ENCODE peak calls at places on chromosomes 11 and 22, in seven cellular contexts. K is GM12892, L is K562, I is GM12891, Y is GM12878, M is H1, Z is HepG2. V is an unnamed sample.

GRCh38 chr22:27412866-27413445 is 388.6 kb downstream of the MN1 start:
- DNase-seq in I (no peak), Y (no peak), L (no peak), Z (no peak), K (no peak), M (no peak), V (no peak)

GRCh38 chr22:45511847-45512261 is 9.2 kb downstream of the FBLN1 start:
- DNase-seq in K (no peak), Z (no peak), I (no peak), Y (no peak), M (no peak), L (no peak), V (no peak)

GRCh38 chr22:46367707-46368191 is 32.2 kb downstream of the TRMU start:
- DNase-seq in I (peak), M (peak), K (peak), L (peak), Y (no peak), Z (peak), V (peak)

GRCh38 chr11:130650456-130651068 is 202.1 kb downstream of the ADAMTS15 start:
- DNase-seq in Z (no peak), M (no peak), I (no peak), Y (no peak), L (no peak), K (no peak), V (no peak)

GRCh38 chr11:69918938-69919650 is 99.9 kb upstream of the FGF3 start:
- DNase-seq in I (peak), Y (no peak), Z (peak), M (peak), L (peak), K (peak), V (peak)

GRCh38 chr22:31857247-31857646 is 87.1 kb upstream of the YWHAH start:
- DNase-seq in Z (no peak), M (peak), Y (no peak), L (peak), K (no peak), I (no peak), V (no peak)

GRCh38 chr11:60125962-60126585 is 37.6 kb downstream of the MS4A2 start:
- DNase-seq in K (no peak), I (no peak), Y (no peak), M (no peak), L (no peak), Z (peak), V (no peak)

GRCh38 chr11:109606256-109606655 is 184.3 kb downstream of the C11orf87 start:
- DNase-seq in M (no peak), I (no peak), Z (no peak), K (no peak), Y (no peak), L (no peak), V (no peak)

GRCh38 chr11:10407055-10407454 is 48.0 kb upstream of the AMPD3 start:
- DNase-seq in K (no peak), I (no peak), Y (no peak), Z (peak), L (no peak), M (no peak), V (no peak)

GRCh38 chr11:69868003-69868865 is 49.0 kb upstream of the FGF3 start:
- DNase-seq in Z (no peak), K (no peak), M (no peak), Y (no peak), L (no peak), I (no peak), V (peak)

GRCh38 chr22:50507421-50507990 is at the start of gene LMF2:
- DNase-seq in M (peak), Z (peak), K (peak), Y (no peak), L (peak), I (peak), V (peak)

GRCh38 chr22:48622891-48623545 is 1204.7 kb downstream of the BRD1 start:
- DNase-seq in Z (no peak), I (no peak), M (no peak), L (no peak), Y (no peak), K (no peak), V (no peak)

GRCh38 chr22:21015051-21016006 is at the start of gene P2RX6:
- DNase-seq in M (no peak), Y (no peak), L (peak), Z (no peak), I (no peak), K (no peak), V (peak)

GRCh38 chr11:119236490-119236889 is 30.4 kb downstream of the CBL start:
- DNase-seq in M (no peak), Y (no peak), I (no peak), Z (no peak), K (no peak), L (no peak), V (no peak)

GRCh38 chr11:114162719-114163123 is 103.2 kb downstream of the ZBTB16 start:
- DNase-seq in M (no peak), Z (no peak), Y (no peak), I (no peak), L (no peak), K (no peak), V (peak)

GRCh38 chr11:120136356-120136755 is 1.6 kb downstream of the TRIM29 start:
- DNase-seq in I (peak), K (no peak), M (no peak), L (no peak), Y (no peak), Z (no peak), V (peak)

GRCh38 chr11:102346456-102346747 is 612 bp upstream of the BIRC2 start:
- DNase-seq in Y (no peak), L (no peak), Z (no peak), K (no peak), I (no peak), M (no peak), V (no peak)

GRCh38 chr11:114017723-114018122 is 41.8 kb upstream of the ZBTB16 start:
- DNase-seq in Y (no peak), I (no peak), M (no peak), K (no peak), L (no peak), Z (no peak), V (no peak)

GRCh38 chr11:67441731-67442401 is 1.4 kb downstream of the CORO1B start:
- DNase-seq in L (no peak), M (no peak), Z (no peak), Y (no peak), K (no peak), I (no peak), V (no peak)

GRCh38 chr11:61058583-61059259 is 43.6 kb upstream of the CD5 start:
- DNase-seq in Y (no peak), M (no peak), K (no peak), L (no peak), Z (no peak), I (no peak), V (no peak)

GRCh38 chr11:11813288-11813962 is 28.3 kb upstream of the USP47 start:
- DNase-seq in I (no peak), M (no peak), Y (no peak), K (no peak), L (no peak), Z (peak), V (no peak)

GRCh38 chr11:131275580-131275979 is 94.8 kb upstream of the NTM start:
- DNase-seq in L (no peak), I (no peak), M (no peak), Y (no peak), K (no peak), Z (no peak), V (no peak)

GRCh38 chr11:119977584-119977860 is 160.4 kb downstream of the TRIM29 start:
- DNase-seq in Z (no peak), M (no peak), L (no peak), I (no peak), Y (no peak), K (no peak), V (peak)

GRCh38 chr22:49324527-49325491 is 502.9 kb downstream of the BRD1 start:
- DNase-seq in K (no peak), Y (no peak), Z (no peak), M (peak), L (no peak), I (no peak), V (peak)

GRCh38 chr22:20036535-20037392 is 15.9 kb downstream of the TANGO2 start:
- DNase-seq in L (no peak), K (no peak), Z (no peak), Y (no peak), I (no peak), M (no peak), V (no peak)

GRCh38 chr11:10298342-10298741 is 4.3 kb upstream of the SBF2 start:
- DNase-seq in K (peak), L (no peak), I (no peak), Y (peak), M (no peak), Z (peak), V (no peak)

GRCh38 chr11:119933164-119933563 is 204.2 kb upstream of the NECTIN1 start:
- DNase-seq in M (no peak), I (no peak), K (no peak), Y (no peak), L (no peak), Z (no peak), V (peak)

GRCh38 chr22:49281467-49282340 is 546.0 kb downstream of the BRD1 start:
- DNase-seq in L (no peak), K (no peak), Y (no peak), M (no peak), I (no peak), Z (no peak), V (no peak)

GRCh38 chr11:110219011-110219785 is 77.2 kb downstream of the RDX start:
- DNase-seq in Z (no peak), K (no peak), M (no peak), I (no peak), Y (no peak), L (no peak), V (no peak)

GRCh38 chr11:117822522-117823033 is 2.0 kb downstream of the FXYD2 start:
- DNase-seq in Y (no peak), I (no peak), M (no peak), L (no peak), K (no peak), Z (no peak), V (no peak)
- TF ChIP-seq TAF1 in Y (no peak), I (no peak), M (no peak), L (no peak), K (no peak), Z (no peak), V (no peak)

DNA sequence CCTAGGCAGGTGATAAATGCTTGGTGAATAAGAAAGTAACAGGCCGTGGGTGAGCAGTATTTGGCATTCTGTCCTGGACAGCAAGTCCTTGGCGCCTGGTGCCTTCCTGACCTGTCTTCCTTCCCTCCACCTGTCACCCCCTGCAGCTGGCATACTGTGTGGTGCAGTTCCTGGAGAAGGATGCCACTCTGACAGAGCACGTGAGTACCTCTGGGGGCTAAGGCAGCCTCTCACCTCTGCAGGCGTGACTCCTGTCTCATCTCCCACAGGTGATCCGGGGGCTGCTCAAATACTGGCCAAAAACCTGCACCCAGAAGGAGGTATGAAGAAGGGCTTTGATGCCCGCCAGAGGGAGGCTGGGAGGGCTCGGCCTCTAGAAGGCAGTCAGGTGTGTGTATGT is 4.4 kb downstream of the GPHA2 start:
- DNase-seq in M (no peak), L (no peak), Y (no peak), I (no peak), Z (no peak), K (no peak), V (no peak)
- TF ChIP-seq TAF1 in M (no peak), L (no peak), Y (no peak), I (no peak), Z (no peak), K (no peak), V (no peak)

GRCh38 chr11:63613517-63614135 is 607 bp downstream of the PLAAT3 start:
- DNase-seq in Z (no peak), L (peak), K (no peak), M (no peak), Y (no peak), I (peak), V (peak)

GRCh38 chr11:63616953-63617352 is 2.7 kb upstream of the PLAAT3 start:
- DNase-seq in K (no peak), M (no peak), L (no peak), I (no peak), Y (no peak), Z (no peak), V (no peak)

GRCh38 chr11:63611395-63611747 is 2.9 kb downstream of the PLAAT3 start:
- DNase-seq in L (no peak), Z (no peak), M (no peak), I (no peak), K (no peak), Y (no peak), V (no peak)

GRCh38 chr11:63612181-63612580 is 2.1 kb downstream of the PLAAT3 start:
- DNase-seq in L (no peak), I (no peak), K (no peak), M (no peak), Y (no peak), Z (no peak), V (no peak)

GRCh38 chr11:63614136-63614664 is at the start of gene PLAAT3:
- DNase-seq in Y (no peak), Z (no peak), I (peak), L (peak), K (no peak), M (peak), V (peak)
- TF ChIP-seq TAF1 in Y (no peak), Z (no peak), I (no peak), L (no peak), K (no peak), M (peak), V (no peak)

GRCh38 chr11:57761301-57762234 is at the start of gene CTNND1:
- DNase-seq in I (peak), M (peak), Z (peak), Y (peak), L (peak), K (peak), V (peak)
- TF ChIP-seq TAF1 in I (peak), M (peak), Z (peak), Y (peak), L (peak), K (no peak), V (peak)

DNA sequence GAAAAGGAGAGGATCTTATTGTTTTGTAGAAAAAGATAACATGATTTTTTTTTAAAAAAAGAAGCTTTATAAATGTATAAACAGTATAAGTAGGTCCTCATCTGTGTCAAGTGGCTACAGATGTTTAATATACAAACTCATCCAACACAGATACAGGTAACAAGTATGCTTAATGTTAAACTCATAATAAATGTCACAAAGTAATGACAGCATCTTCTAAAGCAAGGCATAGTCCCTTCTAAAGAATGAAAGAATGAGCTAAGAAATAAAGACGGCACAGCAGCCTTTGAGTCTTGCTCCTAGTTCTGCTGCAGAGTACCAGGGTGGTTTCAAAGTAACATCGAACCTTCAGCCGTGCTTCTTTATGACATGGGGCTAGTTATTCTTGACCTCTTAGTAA is 28.7 kb upstream of the BLID start:
- DNase-seq in M (no peak), L (no peak), Y (no peak), Z (no peak), K (no peak), I (no peak), V (no peak)
- TF ChIP-seq TAF1 in M (no peak), L (no peak), Y (no peak), Z (no peak), K (no peak), I (no peak), V (no peak)

GRCh38 chr22:24579242-24579569 is 13.7 kb downstream of the LRRC75B start:
- DNase-seq in Z (no peak), L (no peak), M (no peak), Y (no peak), I (no peak), K (no peak), V (no peak)

GRCh38 chr22:24578355-24579241 is 14.3 kb downstream of the LRRC75B start:
- DNase-seq in M (no peak), L (no peak), K (no peak), Y (no peak), I (no peak), Z (peak), V (no peak)

GRCh38 chr22:24582111-24582814 is 10.6 kb downstream of the LRRC75B start:
- DNase-seq in Y (no peak), M (no peak), Z (no peak), K (no peak), L (no peak), I (no peak), V (no peak)

GRCh38 chr22:24583221-24583971 is 9.5 kb downstream of the LRRC75B start:
- DNase-seq in M (no peak), Y (no peak), Z (peak), I (no peak), K (no peak), L (no peak), V (peak)

DNA sequence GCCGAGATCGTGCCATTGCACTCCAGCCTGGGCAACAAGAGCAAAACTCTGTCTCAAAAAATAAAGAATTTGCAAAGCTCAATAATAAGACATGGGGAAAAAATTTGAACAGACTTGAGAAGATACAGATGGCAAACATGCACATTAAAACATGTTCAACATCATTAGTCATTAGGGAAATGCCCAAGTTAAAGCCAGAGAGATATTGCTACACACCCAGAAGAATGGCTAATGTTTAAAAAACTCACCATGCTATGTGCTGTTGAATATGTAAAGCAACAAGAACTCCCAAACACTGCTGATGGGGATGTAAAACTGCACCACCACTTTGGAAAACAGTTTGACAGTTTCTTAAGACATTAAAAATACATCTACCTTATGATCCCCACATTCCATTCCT is 12.6 kb downstream of the LRRC75B start:
- DNase-seq in I (no peak), Z (no peak), L (no peak), Y (no peak), K (no peak), M (no peak), V (no peak)
- TF ChIP-seq TAF1 in I (no peak), Z (no peak), L (no peak), Y (no peak), K (no peak), M (no peak), V (no peak)

DNA sequence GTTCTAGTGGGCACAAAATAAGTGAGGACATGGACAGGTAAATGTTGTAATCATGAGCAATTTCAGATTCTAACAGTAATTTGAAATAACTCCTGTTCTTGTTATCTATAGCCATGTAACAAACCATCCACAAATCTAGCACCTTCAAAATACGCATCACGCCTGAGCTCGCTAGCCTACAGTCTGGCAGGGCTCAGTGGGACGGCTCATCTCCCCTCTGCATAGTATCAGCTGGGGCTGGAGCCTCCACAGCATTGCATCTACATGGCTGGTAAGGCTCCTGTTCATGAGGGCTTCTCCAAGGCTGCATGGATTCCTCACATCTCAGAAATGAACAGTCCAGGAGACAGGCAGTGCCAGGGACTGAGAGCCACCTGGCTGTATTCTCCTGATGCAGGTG is 112.6 kb downstream of the KCNQ1 start:
- DNase-seq in I (no peak), Y (no peak), L (no peak), Z (no peak), K (no peak), M (no peak), V (no peak)
- TF ChIP-seq TAF1 in I (no peak), Y (no peak), L (no peak), Z (no peak), K (no peak), M (no peak), V (no peak)

GRCh38 chr11:48005878-48006277 is 25.5 kb downstream of the PTPRJ start:
- DNase-seq in L (no peak), Z (no peak), Y (no peak), M (no peak), K (no peak), I (no peak), V (no peak)
- TF ChIP-seq TAF1 in L (no peak), Z (no peak), Y (no peak), M (no peak), K (no peak), I (no peak), V (no peak)

GRCh38 chr11:8697056-8697455 is 14.5 kb downstream of the RPL27A start:
- DNase-seq in K (no peak), Y (no peak), Z (no peak), L (no peak), M (no peak), I (no peak), V (no peak)

GRCh38 chr11:8698379-8698851 is 15.8 kb downstream of the RPL27A start:
- DNase-seq in K (no peak), M (no peak), Z (peak), L (no peak), Y (no peak), I (no peak), V (no peak)

GRCh38 chr11:8699903-8700302 is 17.3 kb downstream of the RPL27A start:
- DNase-seq in Z (peak), Y (no peak), I (no peak), M (no peak), K (no peak), L (no peak), V (no peak)

GRCh38 chr11:8701891-8702597 is 19.5 kb downstream of the RPL27A start:
- DNase-seq in Z (no peak), I (no peak), M (no peak), Y (no peak), L (no peak), K (no peak), V (no peak)

DNA sequence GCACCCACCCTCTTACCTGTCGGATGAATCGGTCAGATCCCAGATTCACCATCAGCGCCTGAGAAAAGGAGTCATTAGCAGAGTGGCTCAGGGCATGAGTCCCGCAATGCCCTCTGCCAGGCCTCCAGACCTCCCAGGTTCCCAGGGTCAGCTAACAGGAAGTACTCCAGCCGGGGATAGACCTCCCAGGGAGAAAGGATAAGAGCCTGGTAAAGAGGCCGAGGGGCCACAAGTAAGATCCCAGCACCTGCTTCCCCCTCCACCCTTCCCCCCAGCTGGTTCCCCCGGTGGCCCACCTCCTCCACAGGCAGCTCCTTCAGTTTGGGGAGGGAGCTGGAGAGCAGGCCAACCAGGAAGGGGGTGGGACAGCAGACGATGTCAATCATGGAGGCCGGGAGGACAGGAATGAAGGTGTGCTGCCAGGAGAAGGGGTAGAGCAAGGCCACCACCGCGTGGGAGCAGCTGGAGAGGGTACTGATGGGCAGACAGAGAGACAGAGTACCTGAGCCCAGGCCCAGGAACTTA is 16.4 kb downstream of the RPL27A start:
- DNase-seq in L (no peak), M (peak), Z (no peak), I (no peak), Y (no peak), K (no peak), V (no peak)
- TF ChIP-seq TAF1 in L (no peak), M (no peak), Z (no peak), I (no peak), Y (no peak), K (no peak), V (no peak)

GRCh38 chr11:43921561-43922294 is 20.7 kb upstream of the C11orf96 start:
- DNase-seq in L (no peak), Y (no peak), Z (no peak), K (no peak), I (no peak), M (no peak), V (no peak)

GRCh38 chr11:43922974-43923326 is 19.5 kb upstream of the C11orf96 start:
- DNase-seq in L (no peak), M (no peak), K (no peak), I (no peak), Y (no peak), Z (no peak), V (no peak)

GRCh38 chr11:43922295-43922648 is 20.2 kb upstream of the C11orf96 start:
- DNase-seq in Z (no peak), K (no peak), L (no peak), I (no peak), M (no peak), Y (no peak), V (no peak)

GRCh38 chr11:43919852-43920597 is 22.4 kb upstream of the C11orf96 start:
- DNase-seq in I (no peak), L (no peak), Y (no peak), Z (no peak), K (no peak), M (no peak), V (no peak)

GRCh38 chr11:43920598-43921419 is 21.6 kb upstream of the C11orf96 start:
- DNase-seq in K (no peak), L (peak), Z (peak), I (no peak), Y (no peak), M (no peak), V (no peak)
- TF ChIP-seq TAF1 in K (no peak), L (no peak), Z (no peak), I (no peak), Y (no peak), M (no peak), V (no peak)